ENCODE peak calls at places on chromosomes 13 and 19, in five cellular contexts. L is stimulated activated CD8-positive, alpha-beta memory T cell treated with anti-CD3 and anti-CD28 coated beads, Interleukin-4, amount 100 ng/mL, for 1 hour; G is foreskin fibroblast; H is DMS153; U is head of caudate nucleus. Q is an unnamed sample.

GRCh38 chr13:91292630-91293221 is 54.8 kb upstream of the MIR17HG start:
- DNase-seq in L (no peak), G (no peak), H (no peak), U (no peak), Q (no peak)

GRCh38 chr19:28546148-28546685 is 666.7 kb downstream of the UQCRFS1 start:
- DNase-seq in L (no peak), G (no peak), H (no peak), U (no peak), Q (no peak)

GRCh38 chr13:99977912-99978780 is 3.4 kb upstream of the ZIC2 start:
- DNase-seq in L (no peak), G (no peak), H (no peak), U (no peak), Q (no peak)

GRCh38 chr13:73981595-73981994 is 152.6 kb downstream of the KLF12 start:
- DNase-seq in L (no peak), G (no peak), H (no peak), U (no peak), Q (no peak)

GRCh38 chr19:41356984-41357739 is 3.4 kb upstream of the TGFB1 start:
- DNase-seq in L (no peak), G (no peak), H (no peak), U (no peak), Q (no peak)

GRCh38 chr13:27022571-27023311 is 148.9 kb downstream of the USP12 start:
- DNase-seq in L (no peak), G (peak), H (peak), U (peak), Q (no peak)

GRCh38 chr19:10365518-10365917 is 14.9 kb downstream of the TYK2 start:
- DNase-seq in L (no peak), G (no peak), H (no peak), U (no peak), Q (no peak)

GRCh38 chr19:8905342-8905741 is 73.2 kb downstream of the MBD3L1 start:
- DNase-seq in L (no peak), G (no peak), H (no peak), U (no peak), Q (no peak)

GRCh38 chr19:1503089-1503924 is 9.5 kb downstream of the ADAMTSL5 start:
- DNase-seq in L (no peak), G (peak), H (no peak), U (peak), Q (no peak)

GRCh38 chr19:860481-861098 is 1.1 kb downstream of the CFD start:
- DNase-seq in L (no peak), G (peak), H (no peak), U (no peak), Q (no peak)

GRCh38 chr19:29211562-29212416 is 1.2 kb downstream of the UQCRFS1 start:
- DNase-seq in L (no peak), G (no peak), H (no peak), U (no peak), Q (no peak)

GRCh38 chr13:111915104-111915551 is 151.8 kb upstream of the SOX1 start:
- DNase-seq in L (no peak), G (no peak), H (no peak), U (no peak), Q (no peak)

GRCh38 chr13:99314640-99315176 is 7.5 kb upstream of the GPR183 start:
- DNase-seq in L (no peak), G (peak), H (peak), U (no peak), Q (no peak)

GRCh38 chr13:113122571-113123225 is at the start of gene F10:
- DNase-seq in L (no peak), G (peak), H (no peak), U (no peak), Q (no peak)

Q was measured in NCI-H1436 treated with DMSO at 0.1 percent for 48 hours.